ENCODE peak calls at places on chromosomes 7 and 10, in nine cellular contexts. F is OCI-LY7; G is CD8-positive, alpha-beta T cell; J is GM23338; S is IMR-90; M is left ventricle myocardium inferior; X is astrocyte; U is gastrocnemius medialis; H is ovary. A is an unnamed sample.
A peak's percentile ranks its signal among the peaks of the same experiment; 100 is the strongest.

GRCh38 chr7:79979437-79979836 is 155.2 kb upstream of the GNAI1 start:
- DNase-seq in X (peak; percentile 20), M (no peak), G (no peak), S (peak; percentile 92), H (no peak), J (no peak), F (no peak), U (no peak), A (no peak)

GRCh38 chr10:102064868-102065560 is at the start of gene HPS6:
- DNase-seq in J (peak; percentile 83), F (peak; percentile 92), S (peak; percentile 84), H (peak; percentile 89), U (peak; percentile 79), G (peak; percentile 85), M (peak; percentile 93), X (peak; percentile 75), A (peak; percentile 92)

GRCh38 chr7:120353171-120353570 is 80.2 kb downstream of the KCND2 start:
- DNase-seq in X (no peak), M (no peak), G (no peak), F (no peak), H (no peak), U (no peak), S (no peak), J (no peak), A (no peak)

GRCh38 chr10:80622153-80622552 is 84.5 kb downstream of the SH2D4B start:
- DNase-seq in G (no peak), M (no peak), X (no peak), U (no peak), H (no peak), J (no peak), S (no peak), F (no peak), A (no peak)

GRCh38 chr7:135798104-135798503 is 49.5 kb upstream of the FAM180A start:
- DNase-seq in G (no peak), S (no peak), J (no peak), H (no peak), F (no peak), X (no peak), U (no peak), M (no peak), A (no peak)

GRCh38 chr10:76675951-76676587 is 961.5 kb downstream of the KCNMA1 start:
- DNase-seq in F (no peak), G (no peak), M (peak; percentile 55), S (no peak), H (peak; percentile 15), J (no peak), X (peak; percentile 23), U (peak; percentile 3), A (peak; percentile 19)

GRCh38 chr10:43201545-43202131 is 63.4 kb downstream of the CSGALNACT2 start:
- DNase-seq in H (peak; percentile 4), M (no peak), U (no peak), G (no peak), F (no peak), J (no peak), X (no peak), S (no peak), A (no peak)

GRCh38 chr7:1192171-1192676 is 32.2 kb upstream of the ZFAND2A start:
- DNase-seq in H (no peak), G (no peak), S (peak; percentile 95), X (peak; percentile 63), F (no peak), U (no peak), J (no peak), M (no peak), A (no peak)

GRCh38 chr7:18771834-18772566 is 276.5 kb downstream of the HDAC9 start:
- DNase-seq in F (no peak), G (no peak), H (no peak), X (no peak), S (no peak), J (no peak), M (no peak), U (no peak), A (no peak)

GRCh38 chr7:115724400-115725056 is 306.0 kb downstream of the TFEC start:
- DNase-seq in J (no peak), S (no peak), H (no peak), U (no peak), M (no peak), F (no peak), G (no peak), X (no peak), A (no peak)

GRCh38 chr10:12479437-12479844 is 130.1 kb downstream of the CAMK1D start:
- DNase-seq in G (no peak), J (no peak), M (no peak), S (no peak), U (no peak), H (no peak), F (no peak), X (no peak), A (no peak)

GRCh38 chr7:100874577-100875355 is at the start of gene SRRT:
- DNase-seq in G (peak; percentile 98), F (peak; percentile 99), U (peak; percentile 98), H (peak; percentile 99), S (peak; percentile 97), X (peak; percentile 91), M (peak; percentile 99), J (peak; percentile 100), A (peak; percentile 99)

GRCh38 chr7:85185355-85186082 is 1.3 kb downstream of the SEMA3D start:
- DNase-seq in M (peak; percentile 43), X (peak; percentile 60), U (no peak), S (peak; percentile 61), J (peak; percentile 80), G (no peak), F (no peak), H (peak; percentile 52), A (peak; percentile 77)
- TF ChIP-seq CTCF in M (peak; percentile 7), X (no peak), U (no peak), S (peak; percentile 41), J (peak; percentile 31), G (no peak), F (no peak), H (no peak), A (no peak)

GRCh38 chr7:33933611-33934281 is 28.4 kb downstream of the BMPER start:
- DNase-seq in M (no peak), X (peak; percentile 80), U (no peak), G (no peak), H (no peak), F (no peak), S (peak; percentile 92), J (no peak), A (no peak)

GRCh38 chr7:33928986-33929385 is 23.6 kb downstream of the BMPER start:
- DNase-seq in F (no peak), X (no peak), U (no peak), J (no peak), S (no peak), H (no peak), M (peak; percentile 35), G (no peak), A (no peak)

GRCh38 chr7:33937871-33938270 is 32.5 kb downstream of the BMPER start:
- DNase-seq in G (no peak), S (no peak), X (no peak), H (no peak), U (no peak), M (no peak), F (no peak), J (no peak), A (no peak)

GRCh38 chr7:33932832-33933468 is 27.6 kb downstream of the BMPER start:
- DNase-seq in J (peak; percentile 86), G (peak; percentile 44), M (peak; percentile 71), F (peak; percentile 50), S (peak; percentile 83), H (peak; percentile 89), X (peak; percentile 58), U (peak; percentile 66), A (peak; percentile 90)

GRCh38 chr7:33932221-33932620 is 26.9 kb downstream of the BMPER start:
- DNase-seq in U (no peak), M (no peak), G (no peak), J (no peak), H (no peak), X (no peak), S (no peak), F (no peak), A (no peak)
- H3K36me3 ChIP-seq in U (no peaks in the 10 kb centered on the region), M (no peaks in the 10 kb centered on the region), G (no peaks in the 10 kb centered on the region), J (no peaks in the 10 kb centered on the region), H (no peaks in the 10 kb centered on the region), X (no peaks in the 10 kb centered on the region), S (no peaks in the 10 kb centered on the region), F (no peaks in the 10 kb centered on the region), A (no peaks in the 10 kb centered on the region)

GRCh38 chr7:40986351-40986873 is 716.5 kb downstream of the INHBA start:
- DNase-seq in G (no peak), H (no peak), X (peak; percentile 96), S (peak; percentile 98), M (no peak), U (no peak), J (no peak), F (no peak), A (no peak)

GRCh38 chr7:40996330-40996729 is 706.6 kb downstream of the INHBA start:
- DNase-seq in G (no peak), X (peak; percentile 41), F (no peak), S (no peak), H (no peak), J (no peak), U (no peak), M (no peak), A (no peak)

GRCh38 chr7:40987571-40987970 is 715.3 kb downstream of the INHBA start:
- DNase-seq in J (no peak), F (no peak), X (peak; percentile 40), M (no peak), U (no peak), H (no peak), S (peak; percentile 55), G (no peak), A (no peak)

DNA sequence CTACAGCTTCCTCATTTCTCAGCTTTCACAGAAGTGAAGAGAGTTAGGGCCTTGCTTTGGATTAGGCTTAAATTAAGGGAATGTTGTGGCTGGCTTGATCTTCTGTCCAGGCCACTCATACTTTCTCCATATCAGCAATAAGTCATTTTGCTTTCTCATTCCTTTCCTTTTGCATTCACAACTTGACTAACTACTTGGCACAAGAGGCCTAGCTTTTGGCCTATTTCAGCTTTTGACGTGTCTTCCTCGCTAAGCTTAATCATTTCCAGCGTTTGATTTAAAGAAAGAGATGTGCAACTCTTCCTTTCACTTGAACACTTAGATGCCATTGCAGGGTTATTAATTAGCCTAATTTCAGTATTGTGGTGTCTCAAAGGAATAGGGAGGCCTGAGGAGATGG is 712.0 kb downstream of the INHBA start:
- DNase-seq in J (no peak), H (no peak), M (no peak), U (no peak), G (no peak), F (no peak), S (no peak), X (peak; percentile 54), A (no peak)
- H3K27ac ChIP-seq in J (no peak overlapping the region), H (no peak overlapping the region), M (peak overlapping the region; percentile 7), U (no peak overlapping the region), G (no peak overlapping the region), F (no peak overlapping the region), S (no peak overlapping the region), X (no peak overlapping the region), A (no peak overlapping the region)

GRCh38 chr7:156589808-156590207 is 50.8 kb upstream of the RNF32 start:
- DNase-seq in J (no peak), S (no peak), H (no peak), U (no peak), F (no peak), M (no peak), G (no peak), X (no peak), A (no peak)

GRCh38 chr7:156590212-156590611 is 50.4 kb upstream of the RNF32 start:
- DNase-seq in S (no peak), X (no peak), H (no peak), M (no peak), F (no peak), J (no peak), U (no peak), G (no peak), A (no peak)

GRCh38 chr7:156594283-156595080 is 46.1 kb upstream of the RNF32 start:
- DNase-seq in U (no peak), M (no peak), F (no peak), X (no peak), G (no peak), J (no peak), H (no peak), S (no peak), A (no peak)

GRCh38 chr7:156592124-156592884 is 48.3 kb upstream of the RNF32 start:
- DNase-seq in M (no peak), F (no peak), S (no peak), G (no peak), X (no peak), J (no peak), U (no peak), H (no peak), A (no peak)
- TF ChIP-seq CTCF in M (no peak), F (no peak), S (no peak), G (no peak), X (no peak), J (no peak), U (no peak), H (no peak), A (no peak)